ENCODE peak calls at places on chromosomes 13 and 19, in seven cellular contexts. X is stimulated activated naive B cell treated with anti-CD40 and anti-IgM and Interleukin-4, amounts not matched to agents 10 μg/mL and 1 μg/mL and 100 μg/mL, for 72 hours; G is effector memory CD8-positive, alpha-beta T cell; Q is RWPE2; N is activated T-cell treated with anti-CD3 and anti-CD28 coated beads, Interleukin-2, amount 50 U/mL, for 4 hours; J is Panc1; T is activated CD8-positive, alpha-beta memory T cell treated with anti-CD3 and anti-CD28 coated beads, Interleukin-2, amount 10 ng/mL, durations not matched to agents 7 days and 5 days. P is an unnamed sample.
A peak's percentile ranks its signal among the peaks of the same experiment; 100 is the strongest.

GRCh38 chr13:48066310-48066989 is 28.5 kb downstream of the MED4 start:
- ATAC-seq in G (no peak), Q (no peak), J (no peak), T (peak; percentile 91), N (peak; percentile 46), X (peak; percentile 46), P (no peak)

GRCh38 chr19:51524661-51525264 is 6.7 kb downstream of the SIGLEC6 start:
- ATAC-seq in G (no peak), X (no peak), T (no peak), N (no peak), Q (no peak), J (no peak), P (no peak)

GRCh38 chr19:40084948-40085347 is 5.8 kb downstream of the ZNF780A start:
- ATAC-seq in Q (no peak), T (no peak), J (peak; percentile 47), G (no peak), N (no peak), X (no peak), P (no peak)

GRCh38 chr13:75149781-75150180 is 332.2 kb downstream of the TBC1D4 start:
- ATAC-seq in N (no peak), X (no peak), J (no peak), Q (no peak), G (no peak), T (no peak), P (no peak)

GRCh38 chr13:76791290-76791664 is 94.9 kb downstream of the KCTD12 start:
- ATAC-seq in Q (no peak), T (no peak), N (no peak), J (no peak), X (no peak), G (no peak), P (no peak)

GRCh38 chr13:28140433-28141125 is 2.2 kb downstream of the PAN3 start:
- ATAC-seq in N (no peak), T (no peak), X (no peak), J (no peak), G (no peak), Q (no peak), P (no peak)

GRCh38 chr19:3459965-3460582 is 20.3 kb downstream of the SMIM24 start:
- ATAC-seq in X (no peak), J (no peak), N (no peak), Q (no peak), T (no peak), G (no peak), P (no peak)

GRCh38 chr19:48844472-48844871 is 8.2 kb upstream of the HSD17B14 start:
- ATAC-seq in G (no peak), N (no peak), X (no peak), J (no peak), T (no peak), Q (peak; percentile 40), P (no peak)

GRCh38 chr19:18848860-18849661 is 17.3 kb downstream of the UPF1 start:
- ATAC-seq in J (no peak), T (no peak), X (peak; percentile 80), N (peak; percentile 28), G (no peak), Q (no peak), P (peak; percentile 82)

GRCh38 chr19:35751839-35752745 is 3.7 kb downstream of the LIN37 start:
- ATAC-seq in T (no peak), N (no peak), J (no peak), G (no peak), Q (no peak), X (no peak), P (no peak)

GRCh38 chr13:74449811-74450524 is 315.8 kb upstream of the KLF12 start:
- ATAC-seq in X (peak; percentile 10), N (no peak), J (no peak), Q (peak; percentile 17), T (no peak), G (no peak), P (peak; percentile 39)

GRCh38 chr19:10333758-10334339 is 520 bp upstream of the RAVER1 start:
- ATAC-seq in T (peak; percentile 8), G (peak; percentile 0), Q (peak; percentile 22), N (peak; percentile 1), X (peak; percentile 6), J (peak; percentile 29), P (peak; percentile 7)

GRCh38 chr13:79432992-79433391 is 26.9 kb upstream of the RBM26 start:
- ATAC-seq in T (no peak), G (no peak), N (no peak), J (no peak), X (no peak), Q (no peak), P (no peak)

GRCh38 chr13:51542358-51542972 is 41.8 kb upstream of the WDFY2 start:
- ATAC-seq in G (no peak), J (peak; percentile 90), T (no peak), X (no peak), N (no peak), Q (peak; percentile 49), P (no peak)

GRCh38 chr19:37329686-37330085 is 41.2 kb upstream of the ZNF527 start:
- ATAC-seq in X (no peak), J (peak; percentile 57), N (no peak), Q (peak; percentile 32), T (no peak), G (no peak), P (no peak)

GRCh38 chr19:16871870-16872269 is 16.9 kb upstream of the F2RL3 start:
- ATAC-seq in Q (no peak), G (no peak), X (no peak), T (no peak), N (no peak), J (no peak), P (no peak)

GRCh38 chr19:53812335-53812734 is 11.8 kb downstream of the NLRP12 start:
- ATAC-seq in Q (no peak), J (no peak), N (no peak), X (no peak), G (no peak), T (no peak), P (no peak)

GRCh38 chr13:46369506-46370268 is 17.4 kb downstream of the RUBCNL start:
- ATAC-seq in T (no peak), Q (no peak), X (peak; percentile 71), J (no peak), G (no peak), N (no peak), P (peak; percentile 83)

GRCh38 chr13:24747248-24748151 is 16.5 kb upstream of the RNF17 start:
- ATAC-seq in Q (peak; percentile 52), N (peak; percentile 47), G (no peak), X (peak; percentile 53), J (peak; percentile 66), T (peak; percentile 69), P (no peak)

GRCh38 chr13:97211357-97211756 is 10.8 kb upstream of the MBNL2 start:
- ATAC-seq in G (no peak), N (no peak), Q (no peak), T (no peak), J (no peak), X (no peak), P (no peak)

GRCh38 chr13:76338003-76338402 is 548.2 kb downstream of the KCTD12 start:
- ATAC-seq in G (no peak), N (no peak), X (no peak), J (no peak), T (no peak), Q (no peak), P (no peak)

GRCh38 chr19:55611983-55612645 is 6.7 kb downstream of the ZNF865 start:
- ATAC-seq in J (no peak), Q (no peak), T (no peak), N (no peak), X (peak; percentile 90), G (no peak), P (peak; percentile 52)

P was measured in stimulated activated memory B cell treated with anti-CD40 and anti-IgM and Interleukin-4, amounts not matched to agents 10 μg/mL and 1 μg/mL and 100 μg/mL, for 72 hours.